ENCODE peak calls at places on chromosomes 2 and 18, in eight cellular contexts. U is right lobe of liver, R is esophagus squamous epithelium, H is Peyer's patch, X is sigmoid colon, L is lower leg skin, T is IMR-90, V is body of pancreas. K is an unnamed sample.

GRCh38 chr2:146041291-146041868 is 1521.5 kb upstream of the ZEB2 start:
- DNase-seq in U (no peak), X (no peak), H (no peak), R (no peak), V (no peak), T (no peak), L (no peak), K (no peak)

GRCh38 chr2:156892449-156893335 is 364.8 kb upstream of the GALNT5 start:
- DNase-seq in H (no peak), R (no peak), V (peak; percentile 9), T (peak; percentile 60), U (no peak), X (no peak), L (no peak), K (no peak)

GRCh38 chr2:60884795-60885194 is 3.4 kb downstream of the REL start:
- DNase-seq in X (no peak), L (no peak), U (no peak), R (no peak), V (no peak), T (peak; percentile 36), H (no peak), K (no peak)

GRCh38 chr2:201955702-201956141 is 77.9 kb upstream of the FZD7 start:
- DNase-seq in X (peak; percentile 74), T (peak; percentile 52), U (no peak), V (no peak), R (no peak), L (no peak), H (no peak), K (peak; percentile 82)

GRCh38 chr2:8303322-8303832 is 378.5 kb upstream of the ID2 start:
- DNase-seq in L (peak; percentile 94), V (peak; percentile 35), R (peak; percentile 53), X (peak; percentile 85), H (peak; percentile 83), T (no peak), U (no peak), K (peak; percentile 33)

GRCh38 chr2:185456517-185456916 is 282.1 kb upstream of the FSIP2 start:
- DNase-seq in H (no peak), X (no peak), R (no peak), T (no peak), V (no peak), U (no peak), L (no peak), K (no peak)

GRCh38 chr2:26486789-26487188 is 8.9 kb upstream of the OTOF start:
- DNase-seq in T (no peak), R (no peak), X (no peak), V (no peak), U (no peak), L (no peak), H (no peak), K (no peak)

GRCh38 chr2:225013432-225014048 is 28.7 kb downstream of the DOCK10 start:
- DNase-seq in X (no peak), T (no peak), L (no peak), H (no peak), R (no peak), U (no peak), V (no peak), K (no peak)

GRCh38 chr2:69213832-69214231 is 173.2 kb downstream of the GFPT1 start:
- DNase-seq in U (no peak), L (no peak), H (no peak), R (no peak), X (no peak), T (no peak), V (no peak), K (no peak)

GRCh38 chr2:68250196-68250595 is 2.1 kb downstream of the PPP3R1 start:
- DNase-seq in H (peak; percentile 25), R (no peak), L (no peak), X (no peak), T (no peak), V (no peak), U (no peak), K (no peak)

GRCh38 chr2:16050261-16051045 is 110.1 kb downstream of the MYCN start:
- DNase-seq in H (no peak), L (no peak), X (no peak), R (no peak), V (no peak), T (no peak), U (no peak), K (no peak)

GRCh38 chr18:3053081-3053480 is 40.1 kb upstream of the LPIN2 start:
- DNase-seq in X (no peak), U (peak; percentile 12), T (no peak), V (no peak), R (no peak), H (no peak), L (peak; percentile 7), K (no peak)

GRCh38 chr18:3052411-3052758 is 39.4 kb upstream of the LPIN2 start:
- DNase-seq in R (no peak), V (no peak), H (no peak), X (no peak), U (peak; percentile 22), L (peak; percentile 1), T (no peak), K (no peak)

GRCh38 chr18:3054214-3054613 is 41.3 kb upstream of the LPIN2 start:
- DNase-seq in T (no peak), H (no peak), L (peak; percentile 2), X (no peak), V (no peak), U (peak; percentile 16), R (no peak), K (no peak)

GRCh38 chr18:3054785-3055184 is 41.8 kb upstream of the LPIN2 start:
- DNase-seq in X (no peak), V (no peak), R (no peak), T (no peak), H (no peak), L (peak; percentile 43), U (no peak), K (no peak)

GRCh38 chr18:3051718-3052410 is 38.9 kb upstream of the LPIN2 start:
- DNase-seq in V (peak; percentile 64), X (no peak), T (no peak), U (peak; percentile 56), R (no peak), H (no peak), L (peak; percentile 9), K (no peak)
- TF ChIP-seq POLR2A in V (no peak), X (no peak), T (no peak), U (no peak), R (no peak), H (no peak), L (no peak), K (no peak)

GRCh38 chr2:122750808-122751207 is 995.4 kb downstream of the TSN start:
- DNase-seq in V (no peak), X (no peak), H (no peak), T (no peak), R (no peak), U (no peak), L (no peak), K (no peak)
- TF ChIP-seq CTCF in V (no peak), X (no peak), H (no peak), T (no peak), R (no peak), U (no peak), L (no peak), K (no peak)

DNA sequence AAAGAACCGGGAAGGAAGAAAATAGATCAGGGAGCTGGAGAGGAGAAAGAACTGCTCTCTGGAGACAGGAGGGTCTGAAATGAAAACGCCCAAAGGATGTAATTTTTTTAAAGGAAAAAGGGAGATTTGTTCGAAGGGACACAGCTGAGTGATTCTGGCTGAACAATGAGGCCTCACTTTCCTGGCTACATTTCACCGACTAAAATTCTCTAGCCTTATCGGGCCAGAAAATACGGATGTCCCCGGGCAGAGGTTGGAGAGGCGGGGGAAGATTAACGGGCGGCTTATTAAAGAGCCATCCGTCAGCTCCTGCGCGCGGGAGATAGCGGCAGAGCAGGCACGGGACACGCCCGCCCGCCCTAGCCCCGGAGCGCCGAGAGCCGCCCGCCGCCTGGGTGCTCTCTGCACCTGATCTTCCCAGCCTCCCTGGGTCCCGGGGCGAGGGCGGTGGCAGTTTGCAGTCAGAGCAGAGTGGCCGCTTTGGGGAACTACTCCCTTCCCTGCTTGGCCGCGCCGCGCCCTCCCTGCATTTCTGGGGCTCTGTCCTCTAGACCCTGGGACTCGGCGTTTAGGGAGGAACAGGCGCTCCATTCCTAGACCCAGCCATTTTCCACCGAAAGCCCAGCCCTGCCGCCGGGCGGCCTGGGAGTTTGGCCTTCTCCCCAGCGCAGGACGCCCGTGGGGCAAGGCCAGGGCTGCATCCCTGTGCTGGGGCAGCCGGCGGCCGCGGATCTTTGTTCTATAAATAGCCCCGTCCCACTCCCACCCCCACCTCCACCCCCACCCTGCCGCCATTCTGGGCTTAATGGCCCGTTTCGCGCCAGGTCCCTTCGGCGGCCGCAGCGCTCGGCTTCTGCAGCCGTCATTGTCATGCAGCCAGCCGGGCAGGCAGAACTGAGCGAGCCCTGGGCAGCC is 6.5 kb downstream of the GAD1 start:
- DNase-seq in U (no peak), H (no peak), X (no peak), R (no peak), L (peak; percentile 86), T (no peak), V (no peak), K (no peak)
- H3K4me3 ChIP-seq in U (peak overlapping the region; percentile 26), H (no peak overlapping the region), X (peak overlapping the region; percentile 46), R (peak overlapping the region; percentile 26), L (no peak overlapping the region), T (no peak overlapping the region), V (no peak overlapping the region), K (peak overlapping the region; percentile 61)

GRCh38 chr2:170772295-170772694 is 2.1 kb downstream of the ERICH2 start:
- DNase-seq in U (no peak), R (no peak), T (no peak), X (no peak), H (no peak), L (no peak), V (no peak), K (no peak)

GRCh38 chr2:170770008-170770303 is 222 bp upstream of the ERICH2 start:
- DNase-seq in U (no peak), X (no peak), V (no peak), R (no peak), H (no peak), L (no peak), T (no peak), K (no peak)

GRCh38 chr2:170770304-170771048 is at the start of gene ERICH2:
- DNase-seq in V (peak; percentile 91), U (peak; percentile 90), X (peak; percentile 88), R (no peak), L (peak; percentile 95), H (peak; percentile 38), T (peak; percentile 30), K (peak; percentile 61)

GRCh38 chr2:170774074-170774473 is 3.9 kb downstream of the ERICH2 start:
- DNase-seq in H (no peak), L (no peak), T (no peak), V (no peak), U (no peak), R (no peak), X (no peak), K (no peak)

DNA sequence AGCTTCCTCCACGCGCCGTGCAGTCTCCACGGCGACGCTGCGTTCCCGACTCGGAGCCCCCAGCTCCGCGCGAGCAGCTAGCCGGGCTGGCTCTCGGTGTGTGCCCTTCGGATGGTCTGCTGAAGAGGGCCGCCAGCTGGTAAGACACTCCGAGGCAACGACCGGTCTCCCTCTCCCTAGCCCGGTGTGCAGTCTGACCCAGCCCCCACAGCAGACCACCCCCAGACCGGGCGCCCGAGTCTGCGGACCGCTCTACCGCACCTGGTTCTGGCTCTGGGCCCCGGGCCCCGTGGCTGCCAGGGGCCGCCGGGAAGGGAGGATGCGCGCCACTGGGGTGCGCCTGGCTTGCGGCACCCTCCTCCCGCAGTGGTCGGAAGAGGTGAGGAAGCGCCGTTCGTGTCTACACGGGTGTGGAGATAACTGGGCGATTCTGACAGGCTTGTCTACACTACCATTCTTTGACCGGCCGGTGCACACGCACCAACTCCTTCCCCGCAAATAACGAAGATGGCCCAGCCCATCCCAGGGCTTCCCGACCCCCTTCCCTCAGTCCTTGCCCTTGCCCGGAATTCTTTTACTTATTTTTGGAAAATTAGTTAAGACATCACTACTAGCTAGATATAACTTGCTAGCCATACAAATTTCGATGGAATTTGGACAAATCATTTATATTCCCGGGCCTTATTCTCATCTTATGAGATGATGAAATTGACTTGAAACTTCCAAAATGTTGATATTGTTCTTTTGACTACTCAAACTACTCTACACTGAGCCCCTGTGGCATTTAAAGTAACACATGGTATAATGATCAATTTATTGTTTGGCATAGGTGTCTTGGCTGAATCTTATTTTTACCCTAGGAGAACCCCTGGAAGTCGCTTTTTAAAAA is 1.1 kb downstream of the ERICH2 start:
- DNase-seq in T (peak; percentile 15), X (no peak), H (no peak), R (no peak), V (no peak), L (no peak), U (no peak), K (no peak)
- TF ChIP-seq POLR2A in T (no peak), X (no peak), H (no peak), R (no peak), V (no peak), L (no peak), U (peak; percentile 10), K (no peak)